ENCODE peak calls at places on chromosomes 1 and 21, in nine cellular contexts. One of them, this sample, is unnamed.

GRCh38 chr1:11384170-11384554 is 94.8 kb upstream of the DISP3 start:
- ATAC-seq in body of pancreas: no peak
- ATAC-seq in K562: peak; percentile 80
- ATAC-seq in HepG2: no peak
- ATAC-seq in left lung: no peak
- ATAC-seq in pancreas: no peak
- ATAC-seq in Panc1: no peak
- ATAC-seq in CD8-positive, alpha-beta T cell: peak; percentile 69
- ATAC-seq in heart right ventricle: no peak
- ATAC-seq in this sample: no peak

GRCh38 chr21:42583992-42584641 is 69.3 kb upstream of the PDE9A start:
- ATAC-seq in body of pancreas: no peak
- ATAC-seq in K562: no peak
- ATAC-seq in Panc1: no peak
- ATAC-seq in left lung: no peak
- ATAC-seq in CD8-positive, alpha-beta T cell: no peak
- ATAC-seq in HepG2: no peak
- ATAC-seq in heart right ventricle: no peak
- ATAC-seq in pancreas: no peak
- ATAC-seq in this sample: no peak

GRCh38 chr1:113217447-113218208 is 144.6 kb downstream of the LRIG2 start:
- ATAC-seq in K562: peak; percentile 79
- ATAC-seq in left lung: peak; percentile 69
- ATAC-seq in body of pancreas: peak; percentile 64
- ATAC-seq in pancreas: peak; percentile 81
- ATAC-seq in HepG2: peak; percentile 93
- ATAC-seq in heart right ventricle: no peak
- ATAC-seq in CD8-positive, alpha-beta T cell: no peak
- ATAC-seq in Panc1: no peak
- ATAC-seq in this sample: no peak

GRCh38 chr1:32761253-32761877 is 55.8 kb downstream of the YARS1 start:
- ATAC-seq in CD8-positive, alpha-beta T cell: no peak
- ATAC-seq in body of pancreas: peak; percentile 34
- ATAC-seq in Panc1: peak; percentile 28
- ATAC-seq in left lung: peak; percentile 22
- ATAC-seq in K562: peak; percentile 28
- ATAC-seq in heart right ventricle: no peak
- ATAC-seq in pancreas: peak; percentile 35
- ATAC-seq in HepG2: no peak
- ATAC-seq in this sample: peak; percentile 43

GRCh38 chr21:23861908-23862504 is 1745.3 kb downstream of the MRPL39 start:
- ATAC-seq in HepG2: no peak
- ATAC-seq in CD8-positive, alpha-beta T cell: no peak
- ATAC-seq in left lung: no peak
- ATAC-seq in K562: no peak
- ATAC-seq in pancreas: no peak
- ATAC-seq in body of pancreas: no peak
- ATAC-seq in Panc1: no peak
- ATAC-seq in heart right ventricle: no peak
- ATAC-seq in this sample: no peak

GRCh38 chr1:159600894-159601293 is 13.3 kb downstream of the APCS start:
- ATAC-seq in left lung: no peak
- ATAC-seq in body of pancreas: no peak
- ATAC-seq in K562: no peak
- ATAC-seq in pancreas: no peak
- ATAC-seq in CD8-positive, alpha-beta T cell: no peak
- ATAC-seq in HepG2: no peak
- ATAC-seq in heart right ventricle: no peak
- ATAC-seq in Panc1: no peak
- ATAC-seq in this sample: no peak

GRCh38 chr1:3113741-3114056 is 44.7 kb downstream of the PRDM16 start:
- ATAC-seq in left lung: peak; percentile 39
- ATAC-seq in pancreas: no peak
- ATAC-seq in CD8-positive, alpha-beta T cell: no peak
- ATAC-seq in Panc1: peak; percentile 13
- ATAC-seq in K562: no peak
- ATAC-seq in HepG2: no peak
- ATAC-seq in body of pancreas: no peak
- ATAC-seq in heart right ventricle: no peak
- ATAC-seq in this sample: no peak

GRCh38 chr1:17020502-17020901 is 8.8 kb upstream of the ATP13A2 start:
- ATAC-seq in CD8-positive, alpha-beta T cell: no peak
- ATAC-seq in left lung: no peak
- ATAC-seq in pancreas: no peak
- ATAC-seq in heart right ventricle: no peak
- ATAC-seq in Panc1: no peak
- ATAC-seq in body of pancreas: no peak
- ATAC-seq in K562: no peak
- ATAC-seq in HepG2: no peak
- ATAC-seq in this sample: no peak

GRCh38 chr1:101474039-101474665 is 237.3 kb downstream of the S1PR1 start:
- ATAC-seq in left lung: peak; percentile 97
- ATAC-seq in CD8-positive, alpha-beta T cell: no peak
- ATAC-seq in HepG2: peak; percentile 65
- ATAC-seq in pancreas: no peak
- ATAC-seq in K562: peak; percentile 62
- ATAC-seq in Panc1: no peak
- ATAC-seq in body of pancreas: no peak
- ATAC-seq in heart right ventricle: no peak
- ATAC-seq in this sample: no peak

GRCh38 chr1:180674603-180675530 is 43.0 kb downstream of the XPR1 start:
- ATAC-seq in CD8-positive, alpha-beta T cell: no peak
- ATAC-seq in heart right ventricle: no peak
- ATAC-seq in HepG2: no peak
- ATAC-seq in body of pancreas: peak; percentile 40
- ATAC-seq in pancreas: no peak
- ATAC-seq in K562: peak; percentile 70
- ATAC-seq in left lung: no peak
- ATAC-seq in Panc1: peak; percentile 45
- ATAC-seq in this sample: no peak

DNA sequence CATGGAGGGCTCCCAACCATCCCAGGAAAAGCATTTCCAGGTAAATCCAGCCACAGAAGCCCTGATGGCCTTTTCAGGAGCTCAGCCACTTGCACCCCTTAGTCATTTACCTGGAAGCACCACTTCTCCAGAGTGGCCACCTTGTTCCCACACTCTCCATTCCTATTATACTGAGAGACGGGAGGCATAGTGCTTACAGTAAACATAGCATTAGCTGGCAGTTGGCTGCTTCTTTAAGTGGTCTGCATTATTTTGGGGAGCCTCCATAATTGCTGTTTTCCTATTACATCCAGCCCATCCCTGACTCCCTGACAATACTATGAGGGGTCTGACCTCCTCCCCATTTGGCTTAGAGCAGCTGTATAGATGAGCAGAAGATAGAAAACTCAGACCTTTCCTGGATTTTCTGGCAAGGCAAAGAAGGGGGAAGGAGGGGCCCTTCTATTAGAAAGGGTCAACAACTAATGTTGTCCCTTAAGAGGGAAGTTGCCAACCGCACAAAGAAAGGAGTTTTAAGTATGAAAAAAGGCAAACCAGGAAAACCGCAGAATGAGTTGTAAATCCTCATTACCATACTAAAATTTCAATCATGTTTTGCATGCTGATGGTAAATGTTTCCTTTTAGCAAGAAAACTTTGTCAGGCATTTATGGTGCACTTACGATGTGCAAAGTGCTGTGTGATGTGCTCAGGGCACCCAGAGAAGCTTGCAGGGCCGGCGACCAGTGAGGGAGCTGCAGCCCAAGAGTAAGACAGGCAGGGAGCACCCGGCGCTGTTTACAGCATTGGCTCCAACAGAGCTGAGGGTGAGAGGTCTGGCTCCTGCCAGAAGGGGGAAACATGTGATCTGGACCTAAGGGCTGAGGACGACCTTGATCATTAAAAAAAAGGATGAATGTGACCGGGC is 167.3 kb downstream of the ZZZ3 start:
- ATAC-seq in K562: peak; percentile 94
- ATAC-seq in heart right ventricle: peak; percentile 89
- ATAC-seq in pancreas: peak; percentile 59
- ATAC-seq in CD8-positive, alpha-beta T cell: no peak
- ATAC-seq in body of pancreas: no peak
- ATAC-seq in left lung: peak; percentile 62
- ATAC-seq in Panc1: peak; percentile 93
- ATAC-seq in HepG2: peak; percentile 99
- ATAC-seq in this sample: peak; percentile 38
- TF ChIP-seq CTCF in K562: peak; percentile 28
- TF ChIP-seq CTCF in heart right ventricle: no peak
- TF ChIP-seq CTCF in pancreas: no peak
- TF ChIP-seq CTCF in CD8-positive, alpha-beta T cell: no peak
- TF ChIP-seq CTCF in body of pancreas: no peak
- TF ChIP-seq CTCF in left lung: no peak
- TF ChIP-seq CTCF in Panc1: peak; percentile 29
- TF ChIP-seq CTCF in HepG2: peak; percentile 29
- TF ChIP-seq CTCF in this sample: no peak

GRCh38 chr1:106185089-106185488 is 871.4 kb upstream of the PRMT6 start:
- ATAC-seq in K562: no peak
- ATAC-seq in CD8-positive, alpha-beta T cell: no peak
- ATAC-seq in pancreas: no peak
- ATAC-seq in HepG2: no peak
- ATAC-seq in heart right ventricle: no peak
- ATAC-seq in Panc1: no peak
- ATAC-seq in body of pancreas: no peak
- ATAC-seq in left lung: no peak
- ATAC-seq in this sample: no peak

DNA sequence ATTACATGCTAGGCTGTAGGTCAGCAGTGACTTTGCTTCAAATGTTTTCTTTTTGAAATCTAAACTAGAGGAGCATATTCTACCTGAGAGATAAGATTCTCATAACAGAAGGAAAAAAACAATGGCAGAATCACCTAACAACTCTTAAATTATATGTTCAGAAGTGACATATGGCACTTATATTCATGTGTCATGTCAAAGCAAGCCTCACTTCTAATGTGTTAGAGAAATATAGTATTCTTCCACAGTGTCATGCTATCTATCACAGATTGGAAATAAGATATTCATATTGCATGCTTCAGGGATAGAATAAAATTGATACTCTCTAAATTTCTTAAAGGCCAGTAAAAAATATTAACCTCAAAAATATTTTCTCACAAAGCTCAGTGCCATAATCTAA is 874.6 kb upstream of the PRMT6 start:
- ATAC-seq in CD8-positive, alpha-beta T cell: no peak
- ATAC-seq in heart right ventricle: no peak
- ATAC-seq in HepG2: no peak
- ATAC-seq in pancreas: no peak
- ATAC-seq in Panc1: no peak
- ATAC-seq in left lung: no peak
- ATAC-seq in K562: no peak
- ATAC-seq in body of pancreas: no peak
- ATAC-seq in this sample: no peak
- H3K4me1 ChIP-seq in CD8-positive, alpha-beta T cell: no peaks in the 10 kb centered on the region
- H3K4me1 ChIP-seq in heart right ventricle: no peaks in the 10 kb centered on the region
- H3K4me1 ChIP-seq in HepG2: no peaks in the 10 kb centered on the region
- H3K4me1 ChIP-seq in pancreas: no peaks in the 10 kb centered on the region
- H3K4me1 ChIP-seq in Panc1: no peaks in the 10 kb centered on the region
- H3K4me1 ChIP-seq in left lung: no peaks in the 10 kb centered on the region
- H3K4me1 ChIP-seq in K562: no peaks in the 10 kb centered on the region
- H3K4me1 ChIP-seq in body of pancreas: no peaks in the 10 kb centered on the region
- H3K4me1 ChIP-seq in this sample: no peaks in the 10 kb centered on the region

GRCh38 chr1:66559517-66559916 is 25.6 kb downstream of the SGIP1 start:
- ATAC-seq in K562: no peak
- ATAC-seq in pancreas: no peak
- ATAC-seq in heart right ventricle: no peak
- ATAC-seq in Panc1: no peak
- ATAC-seq in body of pancreas: no peak
- ATAC-seq in left lung: no peak
- ATAC-seq in HepG2: no peak
- ATAC-seq in CD8-positive, alpha-beta T cell: no peak
- ATAC-seq in this sample: no peak

GRCh38 chr1:66562561-66562960 is 28.6 kb downstream of the SGIP1 start:
- ATAC-seq in heart right ventricle: no peak
- ATAC-seq in HepG2: no peak
- ATAC-seq in K562: no peak
- ATAC-seq in body of pancreas: no peak
- ATAC-seq in Panc1: no peak
- ATAC-seq in pancreas: no peak
- ATAC-seq in left lung: no peak
- ATAC-seq in CD8-positive, alpha-beta T cell: no peak
- ATAC-seq in this sample: no peak

GRCh38 chr1:66564250-66564649 is 30.3 kb downstream of the SGIP1 start:
- ATAC-seq in left lung: peak; percentile 78
- ATAC-seq in pancreas: peak; percentile 58
- ATAC-seq in heart right ventricle: peak; percentile 13
- ATAC-seq in body of pancreas: no peak
- ATAC-seq in CD8-positive, alpha-beta T cell: no peak
- ATAC-seq in K562: no peak
- ATAC-seq in HepG2: peak; percentile 38
- ATAC-seq in Panc1: peak; percentile 93
- ATAC-seq in this sample: peak; percentile 39

GRCh38 chr1:66563094-66563800 is 29.3 kb downstream of the SGIP1 start:
- ATAC-seq in Panc1: peak; percentile 67
- ATAC-seq in HepG2: no peak
- ATAC-seq in pancreas: peak; percentile 73
- ATAC-seq in K562: no peak
- ATAC-seq in left lung: peak; percentile 81
- ATAC-seq in heart right ventricle: peak; percentile 90
- ATAC-seq in body of pancreas: no peak
- ATAC-seq in CD8-positive, alpha-beta T cell: no peak
- ATAC-seq in this sample: peak; percentile 62
- H3K4me3 ChIP-seq in Panc1: peak overlapping the region; percentile 23
- H3K4me3 ChIP-seq in HepG2: no peak overlapping the region
- H3K4me3 ChIP-seq in pancreas: no peak overlapping the region
- H3K4me3 ChIP-seq in K562: no peak overlapping the region
- H3K4me3 ChIP-seq in left lung: no peak overlapping the region
- H3K4me3 ChIP-seq in heart right ventricle: no peak overlapping the region
- H3K4me3 ChIP-seq in body of pancreas: no peak overlapping the region
- H3K4me3 ChIP-seq in CD8-positive, alpha-beta T cell: no peak overlapping the region
- H3K4me3 ChIP-seq in this sample: no peak overlapping the region

DNA sequence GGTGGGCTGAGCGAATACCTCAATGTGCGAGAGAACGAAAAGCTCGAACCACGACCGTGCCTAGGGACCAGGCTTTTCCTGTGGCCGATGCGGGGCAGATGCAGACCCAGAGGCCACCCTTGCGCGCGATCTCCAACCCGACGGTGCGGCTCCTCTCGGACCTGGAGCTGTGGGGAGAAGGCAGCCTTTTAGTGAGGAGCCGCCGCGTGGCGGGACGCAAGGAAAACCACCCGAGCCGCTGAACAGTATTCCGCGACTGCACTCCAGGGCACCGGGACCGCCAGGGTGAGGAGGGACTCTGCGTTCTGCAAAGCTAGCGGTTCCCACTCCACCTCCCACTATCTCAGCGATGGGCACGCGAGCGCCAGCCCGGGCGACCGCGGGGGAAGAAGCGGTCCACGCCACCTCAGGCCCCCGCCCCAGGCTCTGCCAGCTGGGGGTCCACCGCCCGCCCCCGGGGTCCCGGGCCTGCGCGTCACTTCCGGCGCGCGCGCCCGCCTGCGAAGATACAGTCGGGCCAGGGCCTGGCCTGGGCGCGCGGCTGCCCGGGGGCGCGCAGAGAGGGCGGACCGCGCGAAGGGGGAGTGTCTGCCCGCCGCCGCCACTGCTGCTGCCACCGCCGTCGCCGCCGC is 66.5 kb upstream of the PRKACB start:
- ATAC-seq in Panc1: peak; percentile 98
- ATAC-seq in pancreas: peak; percentile 96
- ATAC-seq in body of pancreas: peak; percentile 96
- ATAC-seq in CD8-positive, alpha-beta T cell: peak; percentile 89
- ATAC-seq in K562: peak; percentile 92
- ATAC-seq in left lung: peak; percentile 99
- ATAC-seq in heart right ventricle: peak; percentile 97
- ATAC-seq in HepG2: peak; percentile 94
- ATAC-seq in this sample: peak; percentile 96
- TF ChIP-seq CTCF in Panc1: no peak
- TF ChIP-seq CTCF in pancreas: no peak
- TF ChIP-seq CTCF in body of pancreas: no peak
- TF ChIP-seq CTCF in CD8-positive, alpha-beta T cell: no peak
- TF ChIP-seq CTCF in K562: no peak
- TF ChIP-seq CTCF in left lung: no peak
- TF ChIP-seq CTCF in heart right ventricle: no peak
- TF ChIP-seq CTCF in HepG2: no peak
- TF ChIP-seq CTCF in this sample: peak; percentile 40

This sample was measured in gastroesophageal sphincter.